ENCODE peak calls at places on chromosomes 2 and 18, in nine cellular contexts. One of them, this sample, is unnamed.

GRCh38 chr2:220855296-220855695 is 716.8 kb downstream of the EPHA4 start:
- DNase-seq in AG04449: no peak
- DNase-seq in AG10803: peak; percentile 1
- DNase-seq in prostate gland: no peak
- DNase-seq in spleen: no peak
- DNase-seq in pancreas: no peak
- DNase-seq in Peyer's patch: no peak
- DNase-seq in endothelial cell of umbilical vein: no peak
- DNase-seq in astrocyte of the spinal cord: peak; percentile 47
- DNase-seq in this sample: no peak

GRCh38 chr2:239062743-239063142 is 214.9 kb downstream of the TWIST2 start:
- DNase-seq in AG04449: no peak
- DNase-seq in AG10803: no peak
- DNase-seq in prostate gland: no peak
- DNase-seq in spleen: peak; percentile 71
- DNase-seq in pancreas: no peak
- DNase-seq in Peyer's patch: no peak
- DNase-seq in endothelial cell of umbilical vein: no peak
- DNase-seq in astrocyte of the spinal cord: no peak
- DNase-seq in this sample: no peak

GRCh38 chr2:222142027-222142426 is 156.8 kb downstream of the PAX3 start:
- DNase-seq in AG04449: peak; percentile 12
- DNase-seq in AG10803: peak; percentile 39
- DNase-seq in prostate gland: no peak
- DNase-seq in spleen: no peak
- DNase-seq in pancreas: no peak
- DNase-seq in Peyer's patch: no peak
- DNase-seq in endothelial cell of umbilical vein: no peak
- DNase-seq in astrocyte of the spinal cord: peak; percentile 74
- DNase-seq in this sample: no peak

GRCh38 chr2:240962371-240963064 is 35.9 kb upstream of the SNED1 start:
- DNase-seq in AG04449: no peak
- DNase-seq in AG10803: no peak
- DNase-seq in prostate gland: no peak
- DNase-seq in spleen: peak; percentile 90
- DNase-seq in pancreas: peak; percentile 56
- DNase-seq in Peyer's patch: peak; percentile 53
- DNase-seq in endothelial cell of umbilical vein: peak; percentile 32
- DNase-seq in astrocyte of the spinal cord: peak; percentile 78
- DNase-seq in this sample: no peak

GRCh38 chr2:239455436-239456203 is 54.8 kb upstream of the HDAC4 start:
- DNase-seq in AG04449: no peak
- DNase-seq in AG10803: no peak
- DNase-seq in prostate gland: no peak
- DNase-seq in spleen: peak; percentile 62
- DNase-seq in pancreas: no peak
- DNase-seq in Peyer's patch: no peak
- DNase-seq in endothelial cell of umbilical vein: no peak
- DNase-seq in astrocyte of the spinal cord: no peak
- DNase-seq in this sample: no peak

GRCh38 chr2:46062637-46063412 is 234.4 kb upstream of the EPAS1 start:
- DNase-seq in AG04449: no peak
- DNase-seq in AG10803: peak; percentile 90
- DNase-seq in prostate gland: peak; percentile 73
- DNase-seq in spleen: peak; percentile 80
- DNase-seq in pancreas: peak; percentile 64
- DNase-seq in Peyer's patch: no peak
- DNase-seq in endothelial cell of umbilical vein: peak; percentile 91
- DNase-seq in astrocyte of the spinal cord: peak; percentile 87
- DNase-seq in this sample: no peak

GRCh38 chr2:148136441-148136840 is 115.5 kb downstream of the MBD5 start:
- DNase-seq in AG04449: no peak
- DNase-seq in AG10803: no peak
- DNase-seq in prostate gland: no peak
- DNase-seq in spleen: no peak
- DNase-seq in pancreas: no peak
- DNase-seq in Peyer's patch: no peak
- DNase-seq in endothelial cell of umbilical vein: no peak
- DNase-seq in astrocyte of the spinal cord: no peak
- DNase-seq in this sample: no peak

GRCh38 chr2:138028538-138028937 is 64.3 kb downstream of the HNMT start:
- DNase-seq in AG04449: no peak
- DNase-seq in AG10803: no peak
- DNase-seq in prostate gland: no peak
- DNase-seq in spleen: no peak
- DNase-seq in pancreas: no peak
- DNase-seq in Peyer's patch: no peak
- DNase-seq in endothelial cell of umbilical vein: peak; percentile 5
- DNase-seq in astrocyte of the spinal cord: no peak
- DNase-seq in this sample: peak; percentile 34

GRCh38 chr2:158633261-158633660 is 161.9 kb upstream of the DAPL1 start:
- DNase-seq in AG04449: no peak
- DNase-seq in AG10803: no peak
- DNase-seq in prostate gland: no peak
- DNase-seq in spleen: no peak
- DNase-seq in pancreas: no peak
- DNase-seq in Peyer's patch: no peak
- DNase-seq in endothelial cell of umbilical vein: no peak
- DNase-seq in astrocyte of the spinal cord: no peak
- DNase-seq in this sample: no peak

GRCh38 chr2:52465267-52465666 is 1302.3 kb upstream of the CHAC2 start:
- DNase-seq in AG04449: no peak
- DNase-seq in AG10803: no peak
- DNase-seq in prostate gland: no peak
- DNase-seq in spleen: no peak
- DNase-seq in pancreas: no peak
- DNase-seq in Peyer's patch: no peak
- DNase-seq in endothelial cell of umbilical vein: no peak
- DNase-seq in astrocyte of the spinal cord: peak; percentile 38
- DNase-seq in this sample: no peak

GRCh38 chr2:20291106-20291564 is 59.5 kb downstream of the PUM2 start:
- DNase-seq in AG04449: peak; percentile 23
- DNase-seq in AG10803: peak; percentile 83
- DNase-seq in prostate gland: peak; percentile 24
- DNase-seq in spleen: no peak
- DNase-seq in pancreas: peak; percentile 34
- DNase-seq in Peyer's patch: peak; percentile 53
- DNase-seq in endothelial cell of umbilical vein: peak; percentile 83
- DNase-seq in astrocyte of the spinal cord: peak; percentile 82
- DNase-seq in this sample: no peak

GRCh38 chr2:221972813-221973478 is 325.9 kb downstream of the PAX3 start:
- DNase-seq in AG04449: no peak
- DNase-seq in AG10803: no peak
- DNase-seq in prostate gland: no peak
- DNase-seq in spleen: no peak
- DNase-seq in pancreas: no peak
- DNase-seq in Peyer's patch: no peak
- DNase-seq in endothelial cell of umbilical vein: no peak
- DNase-seq in astrocyte of the spinal cord: no peak
- DNase-seq in this sample: no peak

GRCh38 chr18:42287047-42287446 is 332.0 kb downstream of the PIK3C3 start:
- DNase-seq in AG04449: no peak
- DNase-seq in AG10803: no peak
- DNase-seq in prostate gland: no peak
- DNase-seq in spleen: no peak
- DNase-seq in pancreas: no peak
- DNase-seq in Peyer's patch: no peak
- DNase-seq in endothelial cell of umbilical vein: no peak
- DNase-seq in astrocyte of the spinal cord: no peak
- DNase-seq in this sample: no peak

GRCh38 chr2:159096896-159097295 is 128.5 kb downstream of the TANC1 start:
- DNase-seq in AG04449: no peak
- DNase-seq in AG10803: no peak
- DNase-seq in prostate gland: no peak
- DNase-seq in spleen: no peak
- DNase-seq in pancreas: no peak
- DNase-seq in Peyer's patch: no peak
- DNase-seq in endothelial cell of umbilical vein: peak; percentile 22
- DNase-seq in astrocyte of the spinal cord: no peak
- DNase-seq in this sample: no peak

GRCh38 chr2:154620490-154620889 is 78.0 kb upstream of the KCNJ3 start:
- DNase-seq in AG04449: no peak
- DNase-seq in AG10803: no peak
- DNase-seq in prostate gland: no peak
- DNase-seq in spleen: no peak
- DNase-seq in pancreas: no peak
- DNase-seq in Peyer's patch: no peak
- DNase-seq in endothelial cell of umbilical vein: no peak
- DNase-seq in astrocyte of the spinal cord: no peak
- DNase-seq in this sample: no peak

GRCh38 chr18:61764381-61764780 is 128.4 kb downstream of the RNF152 start:
- DNase-seq in AG04449: no peak
- DNase-seq in AG10803: peak; percentile 64
- DNase-seq in prostate gland: no peak
- DNase-seq in spleen: no peak
- DNase-seq in pancreas: no peak
- DNase-seq in Peyer's patch: no peak
- DNase-seq in endothelial cell of umbilical vein: no peak
- DNase-seq in astrocyte of the spinal cord: no peak
- DNase-seq in this sample: no peak

GRCh38 chr18:8696749-8697211 is 8.6 kb upstream of the MTCL1 start:
- DNase-seq in AG04449: no peak
- DNase-seq in AG10803: peak; percentile 70
- DNase-seq in prostate gland: peak; percentile 60
- DNase-seq in spleen: peak; percentile 91
- DNase-seq in pancreas: peak; percentile 60
- DNase-seq in Peyer's patch: peak; percentile 86
- DNase-seq in endothelial cell of umbilical vein: peak; percentile 66
- DNase-seq in astrocyte of the spinal cord: peak; percentile 60
- DNase-seq in this sample: no peak

DNA sequence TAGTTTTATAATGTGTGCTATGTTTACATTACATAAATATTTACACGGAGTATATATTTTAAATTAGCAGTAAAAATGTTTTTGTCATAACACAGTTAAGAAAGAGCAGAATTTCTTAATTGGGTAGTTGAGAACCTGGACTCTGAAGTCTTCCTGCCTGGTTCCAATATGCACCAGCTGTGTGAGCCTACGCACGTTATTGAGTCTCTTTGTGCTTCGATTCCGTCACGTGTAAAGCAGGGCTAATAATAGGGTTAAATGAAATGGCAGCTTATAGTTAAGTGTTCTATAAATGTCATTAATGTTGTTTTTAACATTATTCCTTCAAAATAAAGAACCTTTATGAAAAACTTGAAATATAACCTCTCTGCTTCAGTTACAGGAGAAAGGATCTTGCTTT is 1.2 kb upstream of the CCDC88A start:
- DNase-seq in AG04449: no peak
- DNase-seq in AG10803: no peak
- DNase-seq in prostate gland: no peak
- DNase-seq in spleen: no peak
- DNase-seq in pancreas: no peak
- DNase-seq in Peyer's patch: no peak
- DNase-seq in endothelial cell of umbilical vein: no peak
- DNase-seq in astrocyte of the spinal cord: no peak
- DNase-seq in this sample: no peak
- TF ChIP-seq CTCF in AG04449: no peak
- TF ChIP-seq CTCF in AG10803: no peak
- TF ChIP-seq CTCF in prostate gland: no peak
- TF ChIP-seq CTCF in spleen: no peak
- TF ChIP-seq CTCF in pancreas: no peak
- TF ChIP-seq CTCF in Peyer's patch: no peak
- TF ChIP-seq CTCF in endothelial cell of umbilical vein: no peak
- TF ChIP-seq CTCF in astrocyte of the spinal cord: no peak
- TF ChIP-seq CTCF in this sample: no peak

DNA sequence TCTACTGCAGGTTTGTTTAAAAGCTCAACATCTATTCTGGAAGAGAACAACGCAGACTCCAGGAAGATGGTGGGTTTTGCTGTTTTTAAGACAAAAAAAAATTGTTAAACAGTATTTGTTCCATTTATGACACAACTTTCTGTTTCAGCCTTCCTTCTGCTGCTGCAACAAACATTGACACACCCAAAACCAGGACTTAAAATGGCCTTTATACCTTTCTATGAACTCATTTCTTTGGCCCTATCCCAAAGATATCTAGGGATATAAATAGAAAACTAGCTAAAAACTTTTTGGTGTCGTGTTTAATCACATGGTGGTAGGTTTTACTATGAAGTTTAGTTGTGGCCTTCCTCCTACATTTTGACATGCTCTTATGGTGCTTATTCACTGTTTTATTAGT is 964 bp upstream of the GALNT3 start:
- DNase-seq in AG04449: no peak
- DNase-seq in AG10803: no peak
- DNase-seq in prostate gland: no peak
- DNase-seq in spleen: no peak
- DNase-seq in pancreas: peak; percentile 12
- DNase-seq in Peyer's patch: no peak
- DNase-seq in endothelial cell of umbilical vein: no peak
- DNase-seq in astrocyte of the spinal cord: peak; percentile 28
- DNase-seq in this sample: no peak
- H3K4me3 ChIP-seq in AG04449: no peak overlapping the region
- H3K4me3 ChIP-seq in AG10803: no peak overlapping the region
- H3K4me3 ChIP-seq in prostate gland: peak overlapping the region; percentile 61
- H3K4me3 ChIP-seq in spleen: peak overlapping the region; percentile 74
- H3K4me3 ChIP-seq in pancreas: peak overlapping the region; percentile 80
- H3K4me3 ChIP-seq in Peyer's patch: peak overlapping the region; percentile 70
- H3K4me3 ChIP-seq in endothelial cell of umbilical vein: no peak overlapping the region
- H3K4me3 ChIP-seq in astrocyte of the spinal cord: peak overlapping the region; percentile 56
- H3K4me3 ChIP-seq in this sample: peak overlapping the region; percentile 33

DNA sequence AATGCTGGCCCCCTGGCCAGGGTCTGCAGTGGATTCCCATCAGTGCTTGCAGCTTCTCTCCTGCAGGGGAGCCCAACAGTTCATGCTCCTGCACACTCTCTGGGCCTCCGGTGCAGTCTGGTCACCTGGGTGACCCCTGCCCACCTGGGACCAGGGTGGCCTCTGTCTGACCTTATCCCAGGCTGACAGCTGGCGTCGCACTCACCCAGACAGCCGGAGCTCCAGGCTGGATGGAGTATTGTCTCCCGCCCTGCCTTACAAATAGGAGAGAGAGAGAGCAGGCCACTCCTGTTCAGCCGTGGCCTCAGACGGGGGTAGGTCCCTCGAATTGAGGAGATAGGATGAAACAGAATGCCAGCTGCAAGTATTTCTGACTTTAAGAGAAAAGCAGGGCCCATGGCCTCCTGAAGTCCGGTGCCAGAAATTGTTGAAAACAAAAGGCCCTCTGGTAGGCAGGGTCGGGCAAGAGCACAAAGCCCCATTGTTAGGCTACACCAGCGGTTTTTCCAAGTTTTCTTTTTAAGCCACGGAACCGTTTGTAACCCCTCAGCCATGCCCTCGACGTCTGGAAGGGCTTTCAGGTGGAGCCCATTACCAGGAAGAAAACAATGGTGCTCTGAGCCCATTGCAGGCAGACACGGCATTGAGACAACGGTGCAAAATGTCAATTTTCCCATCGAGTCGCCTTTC is 258.4 kb downstream of the BCL11A start:
- DNase-seq in AG04449: no peak
- DNase-seq in AG10803: no peak
- DNase-seq in prostate gland: no peak
- DNase-seq in spleen: no peak
- DNase-seq in pancreas: no peak
- DNase-seq in Peyer's patch: no peak
- DNase-seq in endothelial cell of umbilical vein: no peak
- DNase-seq in astrocyte of the spinal cord: no peak
- DNase-seq in this sample: no peak
- TF ChIP-seq CTCF in AG04449: no peak
- TF ChIP-seq CTCF in AG10803: no peak
- TF ChIP-seq CTCF in prostate gland: no peak
- TF ChIP-seq CTCF in spleen: no peak
- TF ChIP-seq CTCF in pancreas: no peak
- TF ChIP-seq CTCF in Peyer's patch: no peak
- TF ChIP-seq CTCF in endothelial cell of umbilical vein: no peak
- TF ChIP-seq CTCF in astrocyte of the spinal cord: no peak
- TF ChIP-seq CTCF in this sample: no peak

GRCh38 chr18:13548106-13548819 is 178.1 kb downstream of the FAM210A start:
- DNase-seq in AG04449: no peak
- DNase-seq in AG10803: no peak
- DNase-seq in prostate gland: no peak
- DNase-seq in spleen: no peak
- DNase-seq in pancreas: peak; percentile 10
- DNase-seq in Peyer's patch: no peak
- DNase-seq in endothelial cell of umbilical vein: no peak
- DNase-seq in astrocyte of the spinal cord: no peak
- DNase-seq in this sample: no peak
- H3K4me3 ChIP-seq in AG04449: no peak overlapping the region
- H3K4me3 ChIP-seq in AG10803: no peak overlapping the region
- H3K4me3 ChIP-seq in prostate gland: no peak overlapping the region
- H3K4me3 ChIP-seq in spleen: no peak overlapping the region
- H3K4me3 ChIP-seq in pancreas: no peak overlapping the region
- H3K4me3 ChIP-seq in Peyer's patch: no peak overlapping the region
- H3K4me3 ChIP-seq in endothelial cell of umbilical vein: no peak overlapping the region
- H3K4me3 ChIP-seq in astrocyte of the spinal cord: no peak overlapping the region
- H3K4me3 ChIP-seq in this sample: no peak overlapping the region